ENCODE peak calls at places on chromosomes 3 and 15, in four cellular contexts. One of them, this sample, is unnamed.

GRCh38 chr15:48426047-48426446 is 94.8 kb downstream of the DUT start:
- DNase-seq in endothelial cell of umbilical vein: no peak
- DNase-seq in RWPE2: no peak
- DNase-seq in psoas muscle: no peak
- DNase-seq in this sample: no peak

GRCh38 chr15:66477011-66477410 is 20.6 kb downstream of the SNAPC5 start:
- DNase-seq in endothelial cell of umbilical vein: no peak
- DNase-seq in RWPE2: peak; percentile 50
- DNase-seq in psoas muscle: no peak
- DNase-seq in this sample: no peak

GRCh38 chr3:54550216-54550977 is 377.5 kb downstream of the LRTM1 start:
- DNase-seq in endothelial cell of umbilical vein: no peak
- DNase-seq in RWPE2: no peak
- DNase-seq in psoas muscle: no peak
- DNase-seq in this sample: no peak

GRCh38 chr3:177102526-177102925 is 94.8 kb downstream of the TBL1XR1 start:
- DNase-seq in endothelial cell of umbilical vein: no peak
- DNase-seq in RWPE2: no peak
- DNase-seq in psoas muscle: no peak
- DNase-seq in this sample: no peak

GRCh38 chr3:126846316-126846715 is 136.6 kb upstream of the PLXNA1 start:
- DNase-seq in endothelial cell of umbilical vein: no peak
- DNase-seq in RWPE2: no peak
- DNase-seq in psoas muscle: no peak
- DNase-seq in this sample: no peak

GRCh38 chr3:52017467-52018065 is 21.9 kb upstream of the RPL29 start:
- DNase-seq in endothelial cell of umbilical vein: no peak
- DNase-seq in RWPE2: no peak
- DNase-seq in psoas muscle: peak; percentile 77
- DNase-seq in this sample: no peak

GRCh38 chr3:56125358-56126005 is 342.8 kb downstream of the ERC2 start:
- DNase-seq in endothelial cell of umbilical vein: peak; percentile 67
- DNase-seq in RWPE2: no peak
- DNase-seq in psoas muscle: no peak
- DNase-seq in this sample: no peak

GRCh38 chr3:171865191-171865865 is 22.2 kb downstream of the TMEM212 start:
- DNase-seq in endothelial cell of umbilical vein: peak; percentile 88
- DNase-seq in RWPE2: no peak
- DNase-seq in psoas muscle: no peak
- DNase-seq in this sample: no peak

GRCh38 chr3:187136936-187137335 is 2.4 kb downstream of the RPL39L start:
- DNase-seq in endothelial cell of umbilical vein: no peak
- DNase-seq in RWPE2: peak; percentile 75
- DNase-seq in psoas muscle: no peak
- DNase-seq in this sample: no peak

GRCh38 chr3:195162033-195162669 is 108.8 kb downstream of the XXYLT1 start:
- DNase-seq in endothelial cell of umbilical vein: peak; percentile 99
- DNase-seq in RWPE2: no peak
- DNase-seq in psoas muscle: no peak
- DNase-seq in this sample: no peak

GRCh38 chr15:92101706-92102434 is 248.4 kb downstream of the SLCO3A1 start:
- DNase-seq in endothelial cell of umbilical vein: no peak
- DNase-seq in RWPE2: no peak
- DNase-seq in psoas muscle: no peak
- DNase-seq in this sample: no peak

GRCh38 chr15:74318376-74319137 is 48.9 kb downstream of the CYP11A1 start:
- DNase-seq in endothelial cell of umbilical vein: no peak
- DNase-seq in RWPE2: no peak
- DNase-seq in psoas muscle: peak; percentile 80
- DNase-seq in this sample: no peak

DNA sequence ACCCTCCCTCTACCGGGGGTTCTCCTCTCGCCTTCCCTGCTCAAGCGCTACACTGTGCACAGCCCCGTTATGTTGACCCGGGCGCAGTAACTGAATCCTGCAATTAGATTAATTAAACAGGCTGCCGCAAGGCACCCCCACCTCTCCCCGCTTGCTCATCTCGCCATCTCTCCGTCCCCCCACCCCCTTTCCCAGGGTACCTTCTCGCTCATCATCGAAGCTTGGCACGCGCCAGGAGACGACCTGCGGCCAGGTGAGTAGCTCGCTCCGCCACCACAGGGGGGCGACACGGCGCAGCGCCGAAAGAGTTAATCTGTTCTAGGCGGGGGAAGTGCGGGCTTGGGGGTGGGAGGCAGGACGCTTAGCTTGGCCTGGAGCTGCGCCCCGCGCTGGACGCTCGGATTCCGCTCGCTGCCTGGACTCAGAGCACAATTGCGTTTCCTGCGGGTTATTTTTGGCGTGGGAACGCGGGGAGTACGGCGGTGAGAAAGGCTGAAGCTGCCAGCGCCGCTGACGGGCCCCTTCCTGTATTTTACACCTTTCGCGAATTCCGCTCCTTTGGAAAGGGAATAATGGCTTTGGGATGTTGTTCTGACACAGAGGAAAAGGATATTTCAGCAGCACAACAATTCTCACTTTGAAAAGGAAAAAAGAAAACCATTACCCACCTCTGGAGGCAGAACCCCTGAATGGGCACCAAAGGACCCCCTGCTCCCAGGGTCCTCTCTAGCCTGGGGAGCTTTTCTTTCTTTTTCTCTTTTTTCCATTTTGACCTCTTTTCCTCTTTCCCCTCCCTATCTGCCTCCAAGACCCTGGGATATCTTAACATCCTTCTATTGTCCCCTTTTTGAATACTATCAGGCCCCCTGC is 1.5 kb downstream of the DLL4 start:
- DNase-seq in endothelial cell of umbilical vein: peak; percentile 97
- DNase-seq in RWPE2: peak; percentile 82
- DNase-seq in psoas muscle: peak; percentile 74
- DNase-seq in this sample: peak; percentile 80
- H3K4me1 ChIP-seq in endothelial cell of umbilical vein: peaks cover 25% of the 10 kb centered on the region
- H3K4me1 ChIP-seq in RWPE2: no peaks in the 10 kb centered on the region
- H3K4me1 ChIP-seq in psoas muscle: peaks cover 41% of the 10 kb centered on the region
- H3K4me1 ChIP-seq in this sample: peaks cover 34% of the 10 kb centered on the region

GRCh38 chr3:37899101-37899707 is 37.5 kb downstream of the CTDSPL start:
- DNase-seq in endothelial cell of umbilical vein: no peak
- DNase-seq in RWPE2: no peak
- DNase-seq in psoas muscle: no peak
- DNase-seq in this sample: no peak

GRCh38 chr3:37897763-37898162 is 36.1 kb downstream of the CTDSPL start:
- DNase-seq in endothelial cell of umbilical vein: no peak
- DNase-seq in RWPE2: no peak
- DNase-seq in psoas muscle: no peak
- DNase-seq in this sample: no peak

GRCh38 chr3:37898424-37898823 is 36.7 kb downstream of the CTDSPL start:
- DNase-seq in endothelial cell of umbilical vein: no peak
- DNase-seq in RWPE2: no peak
- DNase-seq in psoas muscle: no peak
- DNase-seq in this sample: no peak

GRCh38 chr3:37901721-37902120 is 40.0 kb downstream of the CTDSPL start:
- DNase-seq in endothelial cell of umbilical vein: no peak
- DNase-seq in RWPE2: no peak
- DNase-seq in psoas muscle: no peak
- DNase-seq in this sample: peak; percentile 22

GRCh38 chr3:37899711-37900306 is 38.1 kb downstream of the CTDSPL start:
- DNase-seq in endothelial cell of umbilical vein: peak; percentile 86
- DNase-seq in RWPE2: no peak
- DNase-seq in psoas muscle: no peak
- DNase-seq in this sample: no peak
- H3K4me1 ChIP-seq in endothelial cell of umbilical vein: peaks cover 23% of the 10 kb centered on the region
- H3K4me1 ChIP-seq in RWPE2: no peaks in the 10 kb centered on the region
- H3K4me1 ChIP-seq in psoas muscle: no peaks in the 10 kb centered on the region
- H3K4me1 ChIP-seq in this sample: peaks cover 35% of the 10 kb centered on the region

GRCh38 chr15:70266412-70267089 is 168.8 kb upstream of the TLE3 start:
- DNase-seq in endothelial cell of umbilical vein: no peak
- DNase-seq in RWPE2: no peak
- DNase-seq in psoas muscle: peak; percentile 90
- DNase-seq in this sample: no peak
- H3K4me1 ChIP-seq in endothelial cell of umbilical vein: peaks cover 27% of the 10 kb centered on the region
- H3K4me1 ChIP-seq in RWPE2: peaks cover 39% of the 10 kb centered on the region
- H3K4me1 ChIP-seq in psoas muscle: peaks cover 16% of the 10 kb centered on the region
- H3K4me1 ChIP-seq in this sample: peaks cover 16% of the 10 kb centered on the region

DNA sequence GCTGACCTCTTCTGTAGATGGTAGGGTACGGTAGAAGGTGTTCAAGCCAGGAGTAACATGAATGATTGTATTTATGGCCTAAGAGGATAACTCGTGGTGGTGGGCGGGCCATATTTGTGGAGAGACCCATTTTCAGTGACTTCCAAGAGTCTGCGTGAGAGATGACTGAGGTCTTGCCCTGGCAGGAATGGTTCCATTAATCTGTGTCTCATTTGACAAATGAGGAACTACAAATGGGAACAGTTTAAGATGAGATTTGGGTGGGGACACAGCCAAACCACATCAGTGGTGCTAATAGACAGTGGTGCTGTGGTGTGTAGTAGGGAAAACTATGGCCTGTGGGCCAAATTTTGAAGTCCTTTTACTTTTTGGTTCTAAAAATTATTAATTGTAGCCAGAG is 47.1 kb downstream of the FLNB start:
- DNase-seq in endothelial cell of umbilical vein: no peak
- DNase-seq in RWPE2: no peak
- DNase-seq in psoas muscle: no peak
- DNase-seq in this sample: no peak
- H3K4me1 ChIP-seq in endothelial cell of umbilical vein: peaks cover 68% of the 10 kb centered on the region
- H3K4me1 ChIP-seq in RWPE2: peaks cover 98% of the 10 kb centered on the region
- H3K4me1 ChIP-seq in psoas muscle: peaks cover 3% of the 10 kb centered on the region
- H3K4me1 ChIP-seq in this sample: peaks cover 82% of the 10 kb centered on the region

GRCh38 chr15:51243774-51244173 is 94.6 kb downstream of the CYP19A1 start:
- DNase-seq in endothelial cell of umbilical vein: no peak
- DNase-seq in RWPE2: no peak
- DNase-seq in psoas muscle: no peak
- DNase-seq in this sample: no peak
- H3K4me1 ChIP-seq in endothelial cell of umbilical vein: no peaks in the 10 kb centered on the region
- H3K4me1 ChIP-seq in RWPE2: no peaks in the 10 kb centered on the region
- H3K4me1 ChIP-seq in psoas muscle: no peaks in the 10 kb centered on the region
- H3K4me1 ChIP-seq in this sample: no peaks in the 10 kb centered on the region

GRCh38 chr15:63507878-63508818 is 3.8 kb downstream of the USP3 start:
- DNase-seq in endothelial cell of umbilical vein: no peak
- DNase-seq in RWPE2: no peak
- DNase-seq in psoas muscle: no peak
- DNase-seq in this sample: no peak

GRCh38 chr15:63509056-63509696 is 4.8 kb downstream of the USP3 start:
- DNase-seq in endothelial cell of umbilical vein: peak; percentile 30
- DNase-seq in RWPE2: no peak
- DNase-seq in psoas muscle: no peak
- DNase-seq in this sample: no peak

GRCh38 chr15:63512148-63512547 is 7.8 kb downstream of the USP3 start:
- DNase-seq in endothelial cell of umbilical vein: no peak
- DNase-seq in RWPE2: no peak
- DNase-seq in psoas muscle: no peak
- DNase-seq in this sample: no peak

GRCh38 chr15:63510548-63510940 is 6.2 kb downstream of the USP3 start:
- DNase-seq in endothelial cell of umbilical vein: no peak
- DNase-seq in RWPE2: no peak
- DNase-seq in psoas muscle: no peak
- DNase-seq in this sample: no peak

DNA sequence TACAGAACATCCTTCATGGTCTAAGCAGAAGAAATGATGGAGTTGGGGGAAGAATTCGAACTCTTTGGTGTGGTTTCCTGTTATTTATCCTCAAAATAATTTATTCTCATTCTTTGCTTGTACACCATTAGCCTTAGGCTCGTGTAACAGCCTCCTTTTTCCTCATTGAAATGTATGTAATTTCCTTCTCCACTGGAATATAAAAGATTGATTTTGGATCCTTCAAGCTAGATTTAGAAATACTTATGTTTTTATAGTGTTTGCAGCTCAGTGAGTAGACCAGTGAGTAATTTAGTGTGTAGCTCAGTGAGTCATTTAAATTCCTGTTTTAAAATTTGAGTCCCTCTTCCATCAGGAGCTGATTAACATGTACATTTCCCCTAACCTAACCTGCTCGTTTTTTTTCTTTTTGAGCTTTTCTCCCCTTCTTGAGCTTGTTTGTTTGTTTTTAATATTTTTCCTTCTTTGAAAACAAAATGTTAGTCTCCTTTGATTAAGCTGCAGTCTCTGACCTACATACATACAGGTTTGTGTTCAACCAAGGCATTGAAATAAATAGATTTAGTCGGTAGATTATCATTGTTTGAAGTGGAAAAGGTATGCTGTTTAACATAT is 5.6 kb downstream of the USP3 start:
- DNase-seq in endothelial cell of umbilical vein: peak; percentile 69
- DNase-seq in RWPE2: no peak
- DNase-seq in psoas muscle: no peak
- DNase-seq in this sample: no peak
- H3K4me1 ChIP-seq in endothelial cell of umbilical vein: peaks cover 50% of the 10 kb centered on the region
- H3K4me1 ChIP-seq in RWPE2: peaks cover 48% of the 10 kb centered on the region
- H3K4me1 ChIP-seq in psoas muscle: peaks cover 71% of the 10 kb centered on the region
- H3K4me1 ChIP-seq in this sample: peaks cover 34% of the 10 kb centered on the region

DNA sequence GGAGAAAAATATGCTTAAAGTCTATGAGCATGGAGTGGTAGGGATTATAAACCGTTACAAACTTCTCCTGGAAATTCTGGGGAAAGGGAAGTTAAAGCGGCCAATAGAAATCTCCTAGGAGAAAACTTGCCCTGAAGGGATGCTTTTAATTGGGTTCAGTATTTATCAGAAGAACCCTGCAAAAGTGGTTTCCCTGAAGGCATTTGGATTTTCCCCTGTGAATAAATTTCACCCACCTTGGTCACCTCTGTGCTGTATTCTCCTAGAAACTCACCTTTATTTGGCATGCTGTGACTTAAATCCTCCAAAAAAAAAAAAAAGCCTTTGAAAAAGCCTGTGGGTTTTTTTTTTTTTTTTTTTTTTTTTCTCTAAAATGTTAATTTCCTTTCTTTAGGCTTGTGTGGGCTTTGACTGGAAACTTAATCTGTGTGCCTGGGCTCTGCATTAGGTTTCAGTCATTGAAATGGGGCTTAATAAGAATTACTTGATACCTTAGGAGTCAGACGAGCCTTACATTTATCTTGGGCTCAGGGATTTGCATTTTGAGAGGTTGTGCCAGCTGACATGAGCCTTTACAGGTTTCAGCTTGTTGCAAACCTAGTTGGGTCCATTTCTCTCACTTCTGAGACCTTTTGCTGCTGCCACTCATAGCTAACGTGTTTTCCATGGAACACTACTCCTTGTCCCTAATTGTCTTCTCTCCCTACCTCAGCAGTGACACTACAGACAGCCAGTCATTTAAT is 22.0 kb downstream of the TGFBR2 start:
- DNase-seq in endothelial cell of umbilical vein: no peak
- DNase-seq in RWPE2: no peak
- DNase-seq in psoas muscle: no peak
- DNase-seq in this sample: no peak
- H3K4me1 ChIP-seq in endothelial cell of umbilical vein: peaks cover 85% of the 10 kb centered on the region
- H3K4me1 ChIP-seq in RWPE2: peaks cover 98% of the 10 kb centered on the region
- H3K4me1 ChIP-seq in psoas muscle: peaks cover 71% of the 10 kb centered on the region
- H3K4me1 ChIP-seq in this sample: peaks cover 82% of the 10 kb centered on the region

DNA sequence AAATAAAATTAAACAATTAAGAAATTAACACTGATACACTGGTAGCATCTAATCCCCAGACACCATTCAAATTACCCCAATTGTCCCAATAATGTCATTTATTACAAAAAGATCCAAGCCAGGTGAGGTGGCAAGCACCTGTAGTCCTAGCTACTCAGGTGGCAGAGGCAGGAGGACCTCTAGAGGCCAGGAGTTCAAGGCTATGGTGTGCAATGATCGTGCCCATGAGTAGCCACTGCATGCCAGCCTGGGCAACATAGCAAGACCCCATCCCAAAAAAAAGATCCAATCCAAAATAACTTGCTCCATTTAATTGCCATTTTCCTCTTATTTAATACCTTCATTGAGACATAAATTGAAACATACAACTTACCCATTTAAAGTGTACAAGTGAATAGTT is 17.8 kb downstream of the CSTA start:
- DNase-seq in endothelial cell of umbilical vein: no peak
- DNase-seq in RWPE2: no peak
- DNase-seq in psoas muscle: no peak
- DNase-seq in this sample: no peak
- H3K4me1 ChIP-seq in endothelial cell of umbilical vein: no peaks in the 10 kb centered on the region
- H3K4me1 ChIP-seq in RWPE2: peaks cover 4% of the 10 kb centered on the region
- H3K4me1 ChIP-seq in psoas muscle: no peaks in the 10 kb centered on the region
- H3K4me1 ChIP-seq in this sample: no peaks in the 10 kb centered on the region

GRCh38 chr3:68957895-68958294 is 25.5 kb upstream of the TAFA4 start:
- DNase-seq in endothelial cell of umbilical vein: no peak
- DNase-seq in RWPE2: no peak
- DNase-seq in psoas muscle: no peak
- DNase-seq in this sample: no peak
- H3K4me1 ChIP-seq in endothelial cell of umbilical vein: no peaks in the 10 kb centered on the region
- H3K4me1 ChIP-seq in RWPE2: no peaks in the 10 kb centered on the region
- H3K4me1 ChIP-seq in psoas muscle: no peaks in the 10 kb centered on the region
- H3K4me1 ChIP-seq in this sample: no peaks in the 10 kb centered on the region